ENCODE peak calls at places on chromosomes 5 and 9, in eight cellular contexts. W is myocyte; F is activated naive CD4-positive, alpha-beta T cell treated with Interleukin-2 at 50 U/mL for 16 hours; Z is amygdala; G is SJSA1; O is midbrain; D is NCI-H1105 treated with DMSO at 0.1 percent for 48 hours; E is fibroblast of gingiva. N is an unnamed sample.

GRCh38 chr9:121741198-121741918 is 89.9 kb downstream of the DAB2IP start:
- DNase-seq in E (no peak), O (no peak), W (no peak), F (no peak), G (no peak), D (no peak), Z (no peak), N (no peak)

GRCh38 chr5:146337928-146338327 is 711 bp upstream of the POU4F3 start:
- DNase-seq in G (no peak), W (no peak), F (no peak), O (no peak), E (no peak), Z (no peak), D (no peak), N (no peak)

GRCh38 chr5:33524476-33524875 is 83.7 kb downstream of the TARS1 start:
- DNase-seq in W (peak), G (no peak), O (no peak), E (peak), D (no peak), Z (no peak), F (no peak), N (no peak)

GRCh38 chr9:27414215-27414731 is 109.8 kb upstream of the IFNK start:
- DNase-seq in Z (no peak), O (peak), D (no peak), E (no peak), F (no peak), G (no peak), W (peak), N (no peak)

GRCh38 chr9:99623780-99624364 is 197.8 kb upstream of the NR4A3 start:
- DNase-seq in O (no peak), F (no peak), G (no peak), W (no peak), D (no peak), E (no peak), Z (no peak), N (no peak)

GRCh38 chr9:85727500-85727899 is 14.3 kb downstream of the AGTPBP1 start:
- DNase-seq in O (no peak), W (no peak), D (no peak), F (no peak), Z (no peak), G (no peak), E (no peak), N (no peak)

GRCh38 chr5:52453176-52453575 is 334.5 kb upstream of the ITGA1 start:
- DNase-seq in O (no peak), F (no peak), W (no peak), D (no peak), G (no peak), Z (no peak), E (no peak), N (no peak)

GRCh38 chr9:91151014-91151740 is 210.5 kb downstream of the AUH start:
- DNase-seq in G (no peak), D (no peak), Z (no peak), E (peak), O (no peak), F (peak), W (peak), N (peak)

GRCh38 chr5:156431956-156432829 is 105.2 kb downstream of the SGCD start:
- DNase-seq in F (no peak), O (no peak), W (no peak), Z (no peak), D (no peak), G (no peak), E (no peak), N (no peak)

GRCh38 chr9:6645153-6646027 is at the start of gene GLDC:
- DNase-seq in D (no peak), Z (peak), G (no peak), E (no peak), O (peak), W (no peak), F (peak), N (no peak)

GRCh38 chr9:105950894-105951293 is 256.6 kb downstream of the TMEM38B start:
- DNase-seq in G (no peak), O (no peak), D (no peak), W (no peak), E (no peak), Z (no peak), F (no peak), N (no peak)

GRCh38 chr9:136820947-136821332 is 13.2 kb downstream of the RABL6 start:
- DNase-seq in E (no peak), F (no peak), Z (no peak), D (no peak), G (no peak), W (no peak), O (no peak), N (no peak)

GRCh38 chr5:159171274-159171673 is 38.1 kb downstream of the RNF145 start:
- DNase-seq in G (no peak), E (no peak), W (no peak), F (no peak), O (no peak), D (no peak), Z (no peak), N (no peak)

GRCh38 chr9:85541876-85542275 is 199.9 kb downstream of the AGTPBP1 start:
- DNase-seq in E (no peak), G (peak), O (peak), W (peak), D (no peak), F (no peak), Z (no peak), N (no peak)

N was measured in brain pericyte.